ENCODE peak calls at places on chromosomes 5 and 9, in four cellular contexts. L is neural progenitor cell, Q is heart right ventricle, U is astrocyte of the spinal cord. V is an unnamed sample.
A peak's percentile ranks its signal among the peaks of the same experiment; 100 is the strongest.

GRCh38 chr5:90066920-90067319 is 342.6 kb downstream of the CETN3 start:
- DNase-seq in L (no peak), Q (no peak), U (no peak), V (no peak)

GRCh38 chr5:150064681-150065220 is 21.6 kb downstream of the CSF1R start:
- DNase-seq in L (peak; percentile 47), Q (no peak), U (peak; percentile 30), V (no peak)

GRCh38 chr5:37575541-37576489 is 196.7 kb downstream of the WDR70 start:
- DNase-seq in L (peak; percentile 10), Q (no peak), U (no peak), V (no peak)

GRCh38 chr9:113999256-114000062 is 78.6 kb downstream of the AMBP start:
- DNase-seq in L (no peak), Q (peak; percentile 2), U (no peak), V (no peak)

GRCh38 chr9:134557331-134557730 is 84.3 kb upstream of the COL5A1 start:
- DNase-seq in L (no peak), Q (no peak), U (no peak), V (no peak)

GRCh38 chr9:6239048-6239461 is 23.4 kb downstream of the IL33 start:
- DNase-seq in L (no peak), Q (no peak), U (no peak), V (peak; percentile 88)

GRCh38 chr5:149932445-149933350 is 11.9 kb downstream of the PDE6A start:
- DNase-seq in L (peak; percentile 47), Q (no peak), U (no peak), V (no peak)

GRCh38 chr5:160169326-160169725 is 50.1 kb upstream of the PWWP2A start:
- DNase-seq in L (no peak), Q (peak; percentile 41), U (peak; percentile 80), V (peak; percentile 77)

GRCh38 chr9:37984672-37985611 is 81.0 kb upstream of the SLC25A51 start:
- DNase-seq in L (peak; percentile 37), Q (peak; percentile 67), U (peak; percentile 69), V (peak; percentile 55)

GRCh38 chr9:16532681-16533450 is 337.6 kb downstream of the BNC2 start:
- DNase-seq in L (no peak), Q (no peak), U (peak; percentile 82), V (peak; percentile 90)

DNA sequence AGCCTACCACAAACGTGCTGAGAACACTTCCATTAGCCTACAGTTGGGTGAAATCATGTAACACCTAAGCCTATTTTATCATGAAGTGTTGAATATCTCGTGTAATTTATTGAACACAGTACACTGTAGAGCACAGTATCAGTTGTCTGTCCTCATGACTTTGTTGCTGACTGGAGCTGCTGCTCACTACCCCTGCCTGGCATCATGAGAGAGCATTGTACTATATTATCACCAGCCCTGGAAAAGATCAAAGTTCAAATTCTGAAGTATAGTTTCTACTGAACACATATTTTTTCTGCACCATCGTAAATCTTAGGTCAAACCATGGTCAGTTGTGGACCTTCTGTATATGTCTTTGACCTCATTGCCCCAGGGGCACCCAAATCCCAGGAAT is 169.3 kb upstream of the RAI14 start:
- DNase-seq in L (no peak), Q (no peak), U (no peak), V (no peak)
- H3K4me3 ChIP-seq in L (no peak overlapping the region), Q (no peak overlapping the region), U (no peak overlapping the region), V (no peak overlapping the region)

DNA sequence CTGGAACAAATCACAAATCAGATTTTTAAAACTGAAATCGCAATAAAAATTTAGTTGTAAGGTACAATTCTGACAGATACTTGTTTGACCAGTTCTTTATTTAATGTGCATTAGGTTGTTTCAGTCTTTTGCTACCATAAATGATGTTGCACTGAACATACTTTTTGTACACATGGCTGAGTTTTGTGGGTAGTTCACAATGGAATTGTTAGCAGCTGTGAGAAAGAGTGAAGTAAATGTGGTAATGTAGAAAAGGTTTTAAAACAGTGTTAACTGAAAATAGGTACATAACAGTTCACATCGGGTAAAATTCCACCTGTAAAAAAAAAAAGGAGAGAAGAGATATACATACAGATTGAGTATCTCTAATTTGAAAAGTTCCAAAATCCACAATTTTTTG is 25.6 kb downstream of the MRPS27 start:
- DNase-seq in L (no peak), Q (no peak), U (no peak), V (no peak)
- H3K4me3 ChIP-seq in L (no peak overlapping the region), Q (no peak overlapping the region), U (no peak overlapping the region), V (no peak overlapping the region)

GRCh38 chr5:135447298-135447929 is at the start of gene DCANP1:
- DNase-seq in L (no peak), Q (no peak), U (no peak), V (peak; percentile 41)
- H3K4me3 ChIP-seq in L (no peak within 1 kb of the TSS), Q (no peak within 1 kb of the TSS), U (no peak within 1 kb of the TSS), V (no peak within 1 kb of the TSS)

GRCh38 chr9:98192503-98193335 is at the start of gene CORO2A:
- DNase-seq in L (peak; percentile 94), Q (peak; percentile 57), U (peak; percentile 73), V (peak; percentile 94)

GRCh38 chr9:98189412-98189811 is 3.0 kb downstream of the CORO2A start:
- DNase-seq in L (no peak), Q (no peak), U (no peak), V (no peak)

GRCh38 chr9:98190757-98191105 is 1.7 kb downstream of the CORO2A start:
- DNase-seq in L (no peak), Q (no peak), U (no peak), V (no peak)

GRCh38 chr9:98191615-98192502 is 578 bp downstream of the CORO2A start:
- DNase-seq in L (peak; percentile 45), Q (peak; percentile 17), U (no peak), V (peak; percentile 45)

GRCh38 chr9:98191210-98191609 is 1.2 kb downstream of the CORO2A start:
- DNase-seq in L (no peak), Q (no peak), U (no peak), V (no peak)
- H3K4me3 ChIP-seq in L (no peak overlapping the region), Q (no peak overlapping the region), U (no peak overlapping the region), V (peak overlapping the region; percentile 82)

GRCh38 chr5:101136454-101136853 is 233.4 kb upstream of the ST8SIA4 start:
- DNase-seq in L (no peak), Q (no peak), U (no peak), V (no peak)
- H3K4me3 ChIP-seq in L (no peak overlapping the region), Q (no peak overlapping the region), U (no peak overlapping the region), V (no peak overlapping the region)

GRCh38 chr9:92325269-92325990 is at the start of the genes CENPP and NOL8:
- DNase-seq in L (peak; percentile 94), Q (peak; percentile 89), U (peak; percentile 96), V (peak; percentile 78)

GRCh38 chr9:92327283-92327850 is 1.6 kb downstream of the CENPP start:
- DNase-seq in L (no peak), Q (no peak), U (no peak), V (peak; percentile 81)

GRCh38 chr9:92324889-92325268 is 271 bp downstream of the NOL8 start:
- DNase-seq in L (no peak), Q (no peak), U (no peak), V (peak; percentile 6)

GRCh38 chr9:92324451-92324850 is 699 bp downstream of the NOL8 start:
- DNase-seq in L (no peak), Q (no peak), U (no peak), V (no peak)

DNA sequence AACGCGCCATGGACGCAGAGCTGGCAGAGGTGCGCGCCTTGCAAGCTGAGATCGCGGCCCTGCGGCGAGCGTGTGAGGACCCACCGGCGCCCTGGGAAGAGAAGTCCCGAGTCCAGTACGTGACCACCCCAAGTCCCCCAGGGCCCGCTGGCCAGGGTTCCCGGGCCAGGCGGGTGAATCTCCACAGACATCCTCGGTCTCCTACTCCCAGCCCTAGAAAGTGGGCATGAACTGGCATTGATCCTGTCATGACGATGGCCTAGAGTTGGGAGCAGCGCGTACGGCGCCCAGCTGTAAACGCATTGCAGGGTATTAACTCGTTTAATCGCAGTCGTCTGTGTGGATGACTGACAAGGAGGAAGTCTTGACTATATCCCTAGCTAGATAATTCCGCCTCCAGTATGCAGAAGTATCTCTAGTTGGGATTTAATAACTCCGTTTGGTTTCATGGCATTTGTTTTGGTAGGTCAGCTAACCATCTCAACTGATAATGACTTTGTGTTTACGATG is 293 bp downstream of the CENPP start:
- DNase-seq in L (no peak), Q (peak; percentile 7), U (no peak), V (peak; percentile 20)
- H3K4me3 ChIP-seq in L (peak overlapping the region; percentile 82), Q (peak overlapping the region; percentile 86), U (peak overlapping the region; percentile 79), V (peak overlapping the region; percentile 92)

DNA sequence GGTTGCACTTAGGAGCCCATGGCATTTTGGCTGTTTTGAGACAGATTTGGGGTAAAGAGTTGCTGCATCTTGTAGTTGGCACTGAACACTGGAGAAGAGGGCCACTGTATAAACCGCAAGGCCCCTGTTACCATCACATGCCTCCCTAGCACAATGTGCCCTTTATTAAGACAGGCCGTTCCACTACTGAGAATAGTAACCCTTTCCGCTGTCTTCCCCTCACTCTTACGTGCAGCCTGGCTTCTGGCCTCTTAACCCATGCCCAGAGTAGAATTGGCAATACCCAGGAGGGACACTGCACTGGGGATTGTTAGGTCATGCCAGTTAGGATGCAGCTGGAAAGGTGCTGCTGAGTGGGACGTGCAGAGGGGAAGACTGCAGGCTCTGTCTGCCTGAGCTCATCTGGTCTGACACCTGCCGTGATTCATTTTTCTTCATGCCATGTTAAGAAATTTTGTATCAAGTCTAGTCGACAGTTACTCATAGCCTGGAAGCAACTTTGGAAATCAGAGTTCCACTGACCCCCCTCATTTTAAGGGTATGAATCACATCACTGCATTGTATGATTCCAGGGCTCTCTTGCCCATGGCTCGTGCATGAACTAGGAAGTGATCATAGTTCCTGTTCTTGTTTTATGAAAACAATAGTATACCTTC is 146.9 kb upstream of the DMRT1 start:
- DNase-seq in L (no peak), Q (peak; percentile 34), U (peak; percentile 84), V (peak; percentile 99)
- H3K4me3 ChIP-seq in L (no peak overlapping the region), Q (peak overlapping the region; percentile 55), U (peak overlapping the region; percentile 18), V (no peak overlapping the region)

GRCh38 chr9:121639619-121640018 is 11.8 kb upstream of the DAB2IP start:
- DNase-seq in L (no peak), Q (no peak), U (no peak), V (no peak)
- H3K4me3 ChIP-seq in L (no peak overlapping the region), Q (no peak overlapping the region), U (no peak overlapping the region), V (no peak overlapping the region)

GRCh38 chr5:16666140-16666860 is 49.5 kb upstream of the RETREG1 start:
- DNase-seq in L (no peak), Q (no peak), U (no peak), V (no peak)
- H3K4me3 ChIP-seq in L (no peak overlapping the region), Q (peak overlapping the region; percentile 17), U (no peak overlapping the region), V (no peak overlapping the region)

GRCh38 chr9:34139477-34140146 is 13.1 kb upstream of the DCAF12 start:
- DNase-seq in L (no peak), Q (peak; percentile 77), U (peak; percentile 90), V (peak; percentile 73)

GRCh38 chr9:34133436-34133949 is 7.0 kb upstream of the DCAF12 start:
- DNase-seq in L (no peak), Q (no peak), U (no peak), V (no peak)

GRCh38 chr9:34134521-34134920 is 8.0 kb upstream of the DCAF12 start:
- DNase-seq in L (no peak), Q (no peak), U (no peak), V (no peak)
- H3K4me3 ChIP-seq in L (no peak overlapping the region), Q (no peak overlapping the region), U (no peak overlapping the region), V (no peak overlapping the region)